ENCODE peak calls at places on chromosomes 3 and 15, in ten cellular contexts. S, P, N, B, Y, R, Z, E, V and G are unnamed samples.

GRCh38 chr15:62141643-62142588 is 23.2 kb downstream of the C2CD4B start:
- DNase-seq in S (peak), B (no peak), Y (no peak), R (no peak), E (no peak), P (no peak), N (no peak), Z (no peak), V (no peak), G (no peak)

GRCh38 chr3:111781561-111782446 is 77.3 kb upstream of the PHLDB2 start:
- DNase-seq in N (no peak), Z (no peak), E (no peak), R (no peak), P (no peak), S (no peak), B (no peak), V (no peak), Y (no peak), G (no peak)

GRCh38 chr3:151443583-151443982 is 17.3 kb downstream of the IGSF10 start:
- DNase-seq in R (no peak), E (no peak), Z (no peak), V (peak), P (no peak), Y (no peak), B (peak), N (no peak), S (peak), G (no peak)

GRCh38 chr3:48018841-48019240 is 2.6 kb upstream of the MAP4 start:
- DNase-seq in B (peak), S (peak), Y (no peak), V (no peak), N (no peak), R (no peak), Z (no peak), E (no peak), P (no peak), G (peak)

GRCh38 chr15:55334997-55335396 is 16.0 kb downstream of the PIGB start:
- DNase-seq in S (no peak), V (no peak), P (no peak), E (no peak), R (no peak), B (no peak), N (no peak), Y (no peak), Z (no peak), G (no peak)

GRCh38 chr3:54999159-54999558 is 71.3 kb upstream of the LRTM1 start:
- DNase-seq in Y (peak), E (peak), S (peak), P (no peak), V (peak), R (no peak), Z (no peak), N (no peak), B (peak), G (no peak)

GRCh38 chr15:62957130-62957529 is 85.4 kb upstream of the TPM1 start:
- DNase-seq in B (peak), N (no peak), Z (no peak), S (peak), V (no peak), R (peak), P (no peak), E (no peak), Y (no peak), G (no peak)

GRCh38 chr3:169813757-169814517 is 1.2 kb upstream of the LRRC34 start:
- DNase-seq in V (no peak), B (peak), Y (peak), Z (peak), P (peak), N (peak), R (peak), S (no peak), E (no peak), G (peak)

GRCh38 chr3:127962937-127963336 is 47.9 kb downstream of the KBTBD12 start:
- DNase-seq in Y (no peak), E (no peak), R (no peak), Z (no peak), V (no peak), P (no peak), S (no peak), N (no peak), B (no peak), G (no peak)

GRCh38 chr3:109825971-109826810 is 488.8 kb upstream of the DPPA4 start:
- DNase-seq in E (no peak), R (no peak), Z (no peak), P (no peak), B (no peak), S (no peak), N (no peak), V (no peak), Y (no peak), G (no peak)

GRCh38 chr3:59992578-59992977 is 942.8 kb upstream of the CFAP20DC start:
- DNase-seq in V (no peak), B (no peak), E (no peak), P (peak), Z (no peak), S (no peak), R (no peak), N (no peak), Y (no peak), G (no peak)

GRCh38 chr3:111335512-111335911 is 206.5 kb upstream of the CD96 start:
- DNase-seq in B (no peak), V (no peak), R (no peak), Y (no peak), S (no peak), E (no peak), P (no peak), Z (no peak), N (no peak), G (no peak)

GRCh38 chr15:48785195-48785594 is 25.7 kb downstream of the CEP152 start:
- DNase-seq in S (no peak), E (no peak), Y (no peak), Z (no peak), V (no peak), R (no peak), N (no peak), B (no peak), P (no peak), G (no peak)

GRCh38 chr3:97576221-97576620 is 188.3 kb upstream of the ARL6 start:
- DNase-seq in S (no peak), R (no peak), E (no peak), V (no peak), Y (no peak), B (no peak), P (no peak), Z (no peak), N (no peak), G (no peak)

GRCh38 chr15:52523646-52524045 is 5.0 kb downstream of the MYO5A start:
- DNase-seq in Z (no peak), N (no peak), B (no peak), P (no peak), V (no peak), E (no peak), Y (no peak), S (no peak), R (no peak), G (no peak)

GRCh38 chr3:144187531-144188230 is 216.1 kb downstream of the DIPK2A start:
- DNase-seq in P (no peak), E (no peak), Z (no peak), N (no peak), B (peak), Y (no peak), V (no peak), R (no peak), S (peak), G (no peak)

GRCh38 chr3:12706504-12707253 is 42.8 kb upstream of the RAF1 start:
- DNase-seq in P (peak), N (peak), R (peak), B (peak), Z (peak), V (peak), S (peak), E (peak), Y (peak), G (peak)

GRCh38 chr3:104768886-104769285 is 597.8 kb upstream of the ALCAM start:
- DNase-seq in N (no peak), E (no peak), S (peak), P (no peak), V (no peak), R (no peak), Y (no peak), B (no peak), Z (no peak), G (no peak)

GRCh38 chr3:127092368-127092767 is 100.6 kb upstream of the PRR23E start:
- DNase-seq in P (no peak), E (no peak), Y (no peak), N (no peak), B (no peak), S (no peak), R (no peak), V (no peak), Z (no peak), G (no peak)

GRCh38 chr15:57025264-57025939 is 107.0 kb downstream of the TCF12 start:
- DNase-seq in Y (no peak), Z (no peak), S (no peak), R (no peak), P (no peak), V (no peak), N (no peak), E (peak), B (peak), G (no peak)